ENCODE peak calls at places on chromosomes 11 and 22, in four cellular contexts. One of them, this sample, is unnamed.

GRCh38 chr11:121721961-121722360 is 269.2 kb upstream of the SORL1-AS1 start:
- DNase-seq in HepG2: no peak
- DNase-seq in H1: no peak
- DNase-seq in K562: no peak
- DNase-seq in this sample: no peak

GRCh38 chr11:112881461-112881860 is 79.8 kb upstream of the NCAM1 start:
- DNase-seq in HepG2: no peak
- DNase-seq in H1: peak
- DNase-seq in K562: peak
- DNase-seq in this sample: no peak

GRCh38 chr11:2357246-2357645 is 19.9 kb upstream of the CD81 start:
- DNase-seq in HepG2: no peak
- DNase-seq in H1: no peak
- DNase-seq in K562: no peak
- DNase-seq in this sample: no peak

GRCh38 chr11:34263462-34264186 is 94.2 kb downstream of the ABTB2 start:
- DNase-seq in HepG2: peak
- DNase-seq in H1: no peak
- DNase-seq in K562: no peak
- DNase-seq in this sample: no peak

GRCh38 chr11:109641549-109641948 is 219.6 kb downstream of the C11orf87 start:
- DNase-seq in HepG2: peak
- DNase-seq in H1: no peak
- DNase-seq in K562: no peak
- DNase-seq in this sample: no peak

GRCh38 chr11:115530752-115531151 is 26.5 kb upstream of the CADM1 start:
- DNase-seq in HepG2: no peak
- DNase-seq in H1: no peak
- DNase-seq in K562: no peak
- DNase-seq in this sample: no peak

GRCh38 chr11:61962213-61963015 is 5.0 kb downstream of the FTH1 start:
- DNase-seq in HepG2: no peak
- DNase-seq in H1: no peak
- DNase-seq in K562: no peak
- DNase-seq in this sample: no peak

GRCh38 chr11:78211565-78211964 is 22.8 kb downstream of the USP35 start:
- DNase-seq in HepG2: no peak
- DNase-seq in H1: no peak
- DNase-seq in K562: no peak
- DNase-seq in this sample: no peak

GRCh38 chr11:129528296-129528695 is 152.6 kb downstream of the BARX2 start:
- DNase-seq in HepG2: no peak
- DNase-seq in H1: no peak
- DNase-seq in K562: no peak
- DNase-seq in this sample: no peak

GRCh38 chr11:11149671-11150459 is 203.2 kb downstream of the CSNK2A3 start:
- DNase-seq in HepG2: no peak
- DNase-seq in H1: no peak
- DNase-seq in K562: no peak
- DNase-seq in this sample: no peak

GRCh38 chr22:39522567-39523300 is 2.4 kb downstream of the ATF4 start:
- DNase-seq in HepG2: no peak
- DNase-seq in H1: no peak
- DNase-seq in K562: no peak
- DNase-seq in this sample: no peak

GRCh38 chr11:57567210-57567511 is 311 bp downstream of the UBE2L6 start:
- DNase-seq in HepG2: no peak
- DNase-seq in H1: no peak
- DNase-seq in K562: no peak
- DNase-seq in this sample: no peak

GRCh38 chr11:34830648-34831047 is 85.5 kb downstream of the APIP start:
- DNase-seq in HepG2: no peak
- DNase-seq in H1: no peak
- DNase-seq in K562: no peak
- DNase-seq in this sample: no peak

GRCh38 chr11:45158210-45158644 is 11.8 kb downstream of the PRDM11 start:
- DNase-seq in HepG2: peak
- DNase-seq in H1: no peak
- DNase-seq in K562: peak
- DNase-seq in this sample: no peak

GRCh38 chr22:36377022-36377631 is 10.6 kb downstream of the MYH9 start:
- DNase-seq in HepG2: no peak
- DNase-seq in H1: no peak
- DNase-seq in K562: no peak
- DNase-seq in this sample: no peak

GRCh38 chr11:113701491-113701890 is 4.6 kb downstream of the TMPRSS5 start:
- DNase-seq in HepG2: no peak
- DNase-seq in H1: no peak
- DNase-seq in K562: no peak
- DNase-seq in this sample: no peak

GRCh38 chr11:65916391-65916790 is 2.5 kb downstream of the C11orf68 start:
- DNase-seq in HepG2: no peak
- DNase-seq in H1: no peak
- DNase-seq in K562: no peak
- DNase-seq in this sample: no peak

GRCh38 chr11:20670932-20671403 is 1.6 kb downstream of the NELL1 start:
- DNase-seq in HepG2: no peak
- DNase-seq in H1: peak
- DNase-seq in K562: no peak
- DNase-seq in this sample: no peak

GRCh38 chr11:20668844-20669832 is at the start of gene NELL1:
- DNase-seq in HepG2: no peak
- DNase-seq in H1: peak
- DNase-seq in K562: no peak
- DNase-seq in this sample: no peak

GRCh38 chr11:20669833-20670684 is 673 bp downstream of the NELL1 start:
- DNase-seq in HepG2: no peak
- DNase-seq in H1: peak
- DNase-seq in K562: no peak
- DNase-seq in this sample: no peak

GRCh38 chr11:20672575-20672974 is 3.2 kb downstream of the NELL1 start:
- DNase-seq in HepG2: peak
- DNase-seq in H1: no peak
- DNase-seq in K562: peak
- DNase-seq in this sample: no peak

DNA sequence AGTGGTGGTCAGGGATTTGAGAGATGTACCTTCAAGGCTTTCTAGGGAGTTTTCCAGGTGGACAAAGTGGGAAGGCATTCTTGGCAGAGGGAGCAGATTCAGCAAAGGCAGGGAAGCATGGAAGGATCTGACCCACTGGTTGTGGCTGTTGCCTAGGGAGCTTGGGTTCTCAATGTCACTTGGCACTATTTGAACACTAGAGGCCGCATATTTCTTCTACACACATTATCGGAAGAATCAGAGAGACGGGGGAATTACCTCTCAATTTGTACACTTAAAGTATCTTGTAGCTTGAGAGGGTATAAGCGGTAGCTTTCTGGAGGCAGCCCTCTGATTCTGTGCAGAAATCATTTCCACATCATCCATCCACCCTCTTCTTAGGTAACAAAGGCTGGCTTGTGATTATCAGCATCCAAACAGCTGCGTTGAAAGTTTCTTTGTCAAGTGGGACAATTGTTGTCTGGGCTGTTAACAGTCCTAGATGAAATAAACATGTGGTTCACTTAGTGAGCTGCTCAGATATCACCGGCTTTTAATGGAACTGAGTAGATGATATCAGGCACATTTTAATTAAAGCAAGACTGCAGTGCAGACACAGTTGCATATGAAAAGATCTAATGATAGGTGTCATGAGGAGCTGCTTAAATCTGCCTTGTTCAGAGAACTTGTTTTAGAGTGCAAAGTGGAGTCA is 2.6 kb downstream of the NELL1 start:
- DNase-seq in HepG2: peak
- DNase-seq in H1: no peak
- DNase-seq in K562: peak
- DNase-seq in this sample: no peak
- TF ChIP-seq BRCA1 in HepG2: no peak
- TF ChIP-seq BRCA1 in H1: no peak
- TF ChIP-seq BRCA1 in K562: no peak
- TF ChIP-seq BRCA1 in this sample: no peak

GRCh38 chr11:73612601-73613137 is 14.8 kb upstream of the FAM168A start:
- DNase-seq in HepG2: no peak
- DNase-seq in H1: no peak
- DNase-seq in K562: no peak
- DNase-seq in this sample: no peak
- TF ChIP-seq BRCA1 in HepG2: no peak
- TF ChIP-seq BRCA1 in H1: no peak
- TF ChIP-seq BRCA1 in K562: no peak
- TF ChIP-seq BRCA1 in this sample: no peak

GRCh38 chr22:50719814-50720300 is 18.1 kb upstream of the ACR start:
- DNase-seq in HepG2: no peak
- DNase-seq in H1: peak
- DNase-seq in K562: no peak
- DNase-seq in this sample: no peak

GRCh38 chr22:50716291-50717024 is 21.5 kb upstream of the ACR start:
- DNase-seq in HepG2: no peak
- DNase-seq in H1: no peak
- DNase-seq in K562: no peak
- DNase-seq in this sample: no peak

GRCh38 chr22:50715776-50716175 is 22.2 kb upstream of the ACR start:
- DNase-seq in HepG2: no peak
- DNase-seq in H1: no peak
- DNase-seq in K562: no peak
- DNase-seq in this sample: no peak

GRCh38 chr22:50718352-50718709 is 19.7 kb upstream of the ACR start:
- DNase-seq in HepG2: no peak
- DNase-seq in H1: no peak
- DNase-seq in K562: no peak
- DNase-seq in this sample: no peak

DNA sequence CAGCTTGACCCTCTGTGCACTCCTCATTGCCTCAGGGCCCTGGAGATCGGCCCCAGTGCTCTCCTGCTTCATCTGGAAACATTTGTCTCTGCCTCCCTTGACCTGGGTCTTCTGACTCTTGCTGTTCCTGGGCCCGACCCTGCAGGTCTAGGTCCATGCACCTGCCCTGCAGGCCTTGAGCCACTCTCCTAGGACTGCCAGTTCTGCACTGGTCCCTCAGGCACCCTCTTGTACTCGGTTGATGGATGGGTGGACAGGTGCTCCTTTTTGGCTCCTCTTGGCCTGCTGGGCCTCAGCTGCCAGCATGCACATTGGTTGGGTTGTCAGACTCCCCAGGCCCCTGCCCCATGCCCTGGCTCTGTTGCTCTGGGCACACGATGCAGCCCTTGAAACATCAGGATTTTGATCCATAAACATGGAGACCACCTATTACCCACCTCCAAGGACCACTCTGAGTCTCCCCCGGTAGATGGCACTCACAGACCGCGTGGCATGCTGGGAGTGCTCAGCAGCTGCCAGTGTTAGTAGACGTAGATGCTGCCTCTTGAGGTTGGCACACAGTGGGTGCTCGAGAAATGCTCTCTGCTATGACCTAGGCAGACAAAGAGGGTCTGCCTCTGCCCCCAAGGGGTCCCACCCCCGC is 20.2 kb upstream of the ACR start:
- DNase-seq in HepG2: no peak
- DNase-seq in H1: no peak
- DNase-seq in K562: no peak
- DNase-seq in this sample: no peak
- TF ChIP-seq BRCA1 in HepG2: no peak
- TF ChIP-seq BRCA1 in H1: no peak
- TF ChIP-seq BRCA1 in K562: no peak
- TF ChIP-seq BRCA1 in this sample: no peak

DNA sequence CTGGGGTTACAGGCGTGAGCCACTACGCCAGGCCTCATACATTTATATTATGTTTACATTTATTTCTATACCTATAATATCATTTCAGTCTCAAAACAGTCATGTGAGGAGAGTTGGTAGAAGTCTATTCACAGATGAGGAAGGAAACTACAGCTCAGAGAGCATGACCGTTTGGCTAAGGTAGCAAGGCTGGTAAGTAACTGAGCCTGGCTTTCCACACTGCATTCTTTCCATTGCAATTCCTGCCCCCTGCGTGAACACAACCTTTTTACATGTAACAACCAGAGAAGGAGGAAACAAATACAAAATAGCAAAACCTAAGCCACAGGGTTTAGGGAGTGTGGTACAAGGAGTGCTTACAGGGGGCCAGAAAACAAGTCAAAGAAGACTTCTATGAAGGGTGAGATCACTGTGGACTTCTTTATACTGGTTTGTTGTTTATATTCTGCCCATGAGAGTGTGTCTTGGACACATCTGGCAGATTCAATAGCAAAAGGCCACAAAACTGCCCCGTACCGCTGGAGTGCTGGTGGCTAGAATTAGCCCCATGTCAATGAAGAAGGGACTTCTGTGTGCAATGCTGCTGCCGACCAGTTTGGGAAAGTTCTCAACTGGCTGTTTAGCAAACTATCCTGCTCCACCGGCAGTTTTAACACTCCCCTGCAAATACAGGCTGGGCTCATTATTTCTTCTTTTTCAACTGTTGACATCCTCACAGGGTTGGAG is 19.0 kb downstream of the MICAL3 start:
- DNase-seq in HepG2: no peak
- DNase-seq in H1: no peak
- DNase-seq in K562: no peak
- DNase-seq in this sample: no peak
- TF ChIP-seq BRCA1 in HepG2: no peak
- TF ChIP-seq BRCA1 in H1: no peak
- TF ChIP-seq BRCA1 in K562: no peak
- TF ChIP-seq BRCA1 in this sample: no peak

GRCh38 chr11:7449196-7449840 is 36.0 kb upstream of the OLFML1 start:
- DNase-seq in HepG2: no peak
- DNase-seq in H1: no peak
- DNase-seq in K562: no peak
- DNase-seq in this sample: no peak
- TF ChIP-seq BRCA1 in HepG2: no peak
- TF ChIP-seq BRCA1 in H1: no peak
- TF ChIP-seq BRCA1 in K562: no peak
- TF ChIP-seq BRCA1 in this sample: no peak

DNA sequence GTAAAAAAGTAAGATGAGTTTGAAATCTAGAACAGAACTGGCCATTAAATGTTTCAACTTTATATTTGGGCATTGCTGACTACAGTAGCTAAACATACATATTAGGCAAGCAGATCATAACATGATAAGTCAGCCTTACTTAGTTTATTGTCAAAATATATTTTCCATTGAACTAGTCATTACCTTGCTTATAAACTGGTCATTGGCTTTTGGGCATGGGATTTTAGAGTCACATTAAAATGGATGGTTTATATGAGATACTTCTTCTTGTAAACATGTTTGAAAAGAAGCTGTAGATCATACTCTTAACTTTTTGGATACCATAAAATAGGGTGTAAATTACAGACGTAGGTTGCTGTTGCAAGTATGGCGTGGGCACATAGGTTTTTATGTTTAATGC is 2.7 kb downstream of the HIPK3 start:
- DNase-seq in HepG2: no peak
- DNase-seq in H1: no peak
- DNase-seq in K562: no peak
- DNase-seq in this sample: no peak
- TF ChIP-seq BRCA1 in HepG2: no peak
- TF ChIP-seq BRCA1 in H1: no peak
- TF ChIP-seq BRCA1 in K562: no peak
- TF ChIP-seq BRCA1 in this sample: no peak